ENCODE peak calls at places on chromosomes 3 and 15, in five cellular contexts. U is hepatocyte, E is PC-3, D is astrocyte, T is IMR-90. H is an unnamed sample. For H3K4me1, the result is how much of the 10 kb centered on the place peaks cover.

GRCh38 chr3:43960448-43960840 is 269.7 kb downstream of the ABHD5 start:
- DNase-seq in E (peak), T (no peak), D (no peak), U (peak), H (no peak)

GRCh38 chr3:181705081-181705480 is 6.6 kb upstream of the SOX2 start:
- DNase-seq in U (no peak), D (no peak), T (no peak), E (no peak), H (peak)

GRCh38 chr15:39454189-39454986 is 126.5 kb upstream of the THBS1 start:
- DNase-seq in U (no peak), E (no peak), T (peak), D (no peak), H (no peak)

GRCh38 chr15:39429898-39430357 is 151.0 kb upstream of the THBS1 start:
- DNase-seq in U (peak), E (peak), D (peak), T (peak), H (no peak)

GRCh38 chr3:146640955-146641867 is 36.1 kb upstream of the PLSCR5 start:
- DNase-seq in E (peak), D (peak), U (peak), T (peak), H (peak)

GRCh38 chr3:15272431-15273196 is 59.8 kb downstream of the SH3BP5 start:
- DNase-seq in D (no peak), T (no peak), U (no peak), E (no peak), H (peak)

GRCh38 chr3:162702768-162703385 is 1206.3 kb downstream of the OTOL1 start:
- DNase-seq in U (no peak), D (no peak), E (no peak), T (no peak), H (no peak)

GRCh38 chr3:138950006-138950644 is 3.1 kb downstream of the FOXL2NB start:
- DNase-seq in D (peak), U (peak), E (no peak), T (peak), H (peak)

GRCh38 chr3:55531266-55531665 is 44.2 kb upstream of the WNT5A start:
- DNase-seq in E (no peak), U (no peak), T (no peak), D (no peak), H (no peak)

GRCh38 chr15:51382787-51383186 is 41.3 kb downstream of the GLDN start:
- DNase-seq in E (peak), T (peak), D (peak), U (peak), H (peak)

GRCh38 chr15:84910928-84911623 is 26.6 kb downstream of the SLC28A1 start:
- DNase-seq in D (no peak), U (no peak), E (no peak), T (no peak), H (no peak)

GRCh38 chr3:113117511-113118302 is 93.7 kb upstream of the BOC start:
- DNase-seq in D (peak), E (no peak), T (peak), U (peak), H (no peak)

GRCh38 chr3:4533489-4534443 is 40.6 kb downstream of the ITPR1 start:
- DNase-seq in U (no peak), D (peak), E (peak), T (no peak), H (peak)

GRCh38 chr3:123618768-123619484 is 34.1 kb upstream of the HACD2 start:
- DNase-seq in D (peak), U (peak), T (peak), E (peak), H (no peak)

GRCh38 chr3:192772495-192772894 is 45.2 kb upstream of the FGF12 start:
- DNase-seq in T (peak), E (peak), D (peak), U (peak), H (peak)

GRCh38 chr15:31392761-31393401 is 66.2 kb downstream of the KLF13 start:
- DNase-seq in D (no peak), T (no peak), E (no peak), U (peak), H (peak)

GRCh38 chr3:194686414-194686815 is 732 bp downstream of the FAM43A start:
- DNase-seq in E (no peak), D (no peak), T (no peak), U (no peak), H (peak)

GRCh38 chr3:194685723-194686413 is at the start of gene FAM43A:
- DNase-seq in U (peak), E (peak), D (peak), T (peak), H (peak)

GRCh38 chr3:194687638-194688206 is 2.0 kb downstream of the FAM43A start:
- DNase-seq in U (peak), T (peak), D (peak), E (peak), H (peak)

GRCh38 chr3:194688207-194688711 is 2.6 kb downstream of the FAM43A start:
- DNase-seq in D (no peak), U (peak), T (peak), E (peak), H (peak)

DNA sequence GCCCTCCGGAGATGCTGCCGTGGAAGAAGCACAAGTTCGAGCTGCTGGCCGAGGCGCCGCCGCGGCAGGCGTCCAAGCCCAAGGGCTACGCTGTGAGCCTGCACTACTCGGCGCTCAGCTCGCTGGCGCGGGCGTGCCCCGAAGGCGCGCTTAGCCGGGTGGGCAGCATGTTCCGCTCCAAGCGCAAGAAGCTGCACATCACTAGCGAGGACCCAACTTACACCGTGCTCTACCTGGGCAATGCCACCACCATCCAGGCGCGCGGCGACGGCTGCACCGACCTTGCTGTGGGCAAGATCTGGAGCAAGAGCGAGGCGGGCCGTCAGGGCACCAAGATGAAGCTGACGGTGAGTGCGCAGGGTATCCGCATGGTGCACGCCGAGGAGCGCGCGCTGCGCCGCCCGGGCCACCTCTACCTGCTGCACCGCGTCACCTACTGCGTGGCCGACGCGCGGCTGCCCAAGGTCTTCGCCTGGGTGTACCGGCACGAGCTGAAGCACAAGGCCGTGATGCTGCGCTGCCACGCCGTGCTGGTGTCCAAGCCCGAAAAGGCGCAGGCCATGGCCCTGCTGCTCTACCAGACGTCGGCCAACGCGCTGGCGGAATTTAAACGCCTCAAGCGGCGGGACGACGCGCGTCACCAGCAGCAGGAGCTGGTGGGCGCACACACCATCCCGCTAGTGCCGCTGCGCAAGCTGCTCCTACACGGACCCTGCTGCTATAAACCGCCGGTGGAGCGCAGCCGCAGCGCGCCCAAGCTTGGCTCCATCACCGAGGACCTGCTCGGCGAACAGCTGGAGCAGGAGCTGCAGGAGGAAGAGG is 1.3 kb downstream of the FAM43A start:
- DNase-seq in D (peak), E (peak), U (peak), T (peak), H (peak)
- H2AFZ ChIP-seq in D (peak), E (no peak), U (peak), T (peak), H (peak)

GRCh38 chr3:40782086-40782721 is 257.4 kb downstream of the ZNF621 start:
- DNase-seq in D (no peak), E (peak), U (no peak), T (no peak), H (peak)
- TF ChIP-seq CTCF in D (no peak), E (peak), U (no peak), T (no peak), H (peak)

GRCh38 chr3:48599077-48599501 is 4.0 kb upstream of the COL7A1 start:
- DNase-seq in D (no peak), E (peak), U (no peak), T (no peak), H (no peak)

GRCh38 chr3:48600711-48601621 is 5.8 kb upstream of the COL7A1 start:
- DNase-seq in D (no peak), T (no peak), U (no peak), E (no peak), H (no peak)

GRCh38 chr3:48601622-48601994 is 6.5 kb upstream of the COL7A1 start:
- DNase-seq in E (no peak), U (no peak), D (no peak), T (no peak), H (no peak)

GRCh38 chr3:48598323-48599076 is 3.4 kb upstream of the COL7A1 start:
- DNase-seq in U (peak), T (peak), E (peak), D (peak), H (no peak)

GRCh38 chr3:48599509-48600285 is 4.6 kb upstream of the COL7A1 start:
- DNase-seq in D (no peak), E (no peak), U (no peak), T (no peak), H (no peak)
- H3K4me1 ChIP-seq in D (half or more), E (half or more), U (under half), T (under half), H (under half)

DNA sequence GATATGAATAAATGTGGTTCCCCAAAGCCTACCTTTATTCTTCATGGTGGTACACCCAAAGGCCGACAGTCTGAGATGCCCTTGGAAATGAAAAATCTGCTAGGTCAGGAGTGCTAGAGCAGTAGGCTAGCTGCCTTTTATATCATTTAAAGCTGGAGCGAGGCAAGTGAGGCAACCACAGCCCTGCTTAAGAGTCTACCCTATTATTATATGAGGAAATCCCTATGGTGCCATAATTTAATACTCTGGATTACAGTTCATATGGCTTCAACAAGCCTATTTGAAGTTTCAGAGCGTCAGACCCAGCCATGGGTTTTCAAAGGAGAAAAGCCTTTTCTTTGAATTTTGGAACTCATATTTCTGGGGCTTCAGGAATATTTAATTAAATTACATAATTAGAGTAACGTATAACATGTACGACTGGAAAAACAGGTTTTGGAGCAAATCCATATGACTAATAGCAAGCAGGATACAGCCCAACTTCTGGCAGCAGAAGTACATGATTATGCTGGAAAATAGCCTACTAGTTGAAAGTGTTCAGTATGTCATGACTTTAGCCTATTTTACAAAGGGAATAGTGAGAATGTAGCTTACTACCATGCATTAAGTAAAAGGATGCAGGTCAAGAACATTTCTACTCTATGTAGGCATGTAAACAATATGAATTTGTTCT is 18.0 kb upstream of the SLTM start:
- DNase-seq in T (peak), U (peak), D (peak), E (peak), H (no peak)
- H2AFZ ChIP-seq in T (no peak), U (no peak), D (no peak), E (no peak), H (peak)

GRCh38 chr3:57331078-57331477 is 38.6 kb upstream of the ASB14 start:
- DNase-seq in D (no peak), U (peak), E (no peak), T (no peak), H (peak)
- TF ChIP-seq CTCF in D (no peak), U (no peak), E (peak), T (no peak), H (peak)